ENCODE peak calls at places on chromosomes 16 and 17, in four cellular contexts. W is fibroblast of the aortic adventitia, J is A549, O is iPS DF 6.9. R is an unnamed sample.

GRCh38 chr17:4090898-4091297 is 51.9 kb downstream of the ZZEF1 start:
- DNase-seq in W (peak), J (no peak), O (no peak), R (no peak)

GRCh38 chr17:17749025-17749772 is 67.9 kb downstream of the RAI1 start:
- DNase-seq in W (no peak), J (no peak), O (no peak), R (no peak)

GRCh38 chr17:51948128-51948527 is 210.4 kb downstream of the CA10 start:
- DNase-seq in W (no peak), J (no peak), O (no peak), R (no peak)

GRCh38 chr16:87411375-87412271 is 19.5 kb downstream of the MAP1LC3B start:
- DNase-seq in W (no peak), J (no peak), O (no peak), R (no peak)

GRCh38 chr16:12417830-12418229 is 385.9 kb downstream of the CPPED1 start:
- DNase-seq in W (no peak), J (no peak), O (no peak), R (no peak)

GRCh38 chr16:23650674-23651073 is 9.4 kb downstream of the DCTN5 start:
- DNase-seq in W (no peak), J (no peak), O (no peak), R (no peak)

GRCh38 chr17:64001763-64002529 is 3.8 kb downstream of the PRR29 start:
- DNase-seq in W (peak), J (no peak), O (no peak), R (peak)

GRCh38 chr17:17254026-17254425 is 17.1 kb upstream of the FLCN start:
- DNase-seq in W (no peak), J (no peak), O (no peak), R (no peak)

GRCh38 chr17:3802461-3803307 is 1.7 kb upstream of the ITGAE start:
- DNase-seq in W (peak), J (no peak), O (no peak), R (no peak)

GRCh38 chr16:69922200-69922599 is 28.9 kb upstream of the CLEC18A start:
- DNase-seq in W (no peak), J (no peak), O (no peak), R (no peak)

GRCh38 chr16:11105038-11105903 is 150.7 kb downstream of the SOCS1 start:
- DNase-seq in W (peak), J (no peak), O (no peak), R (no peak)

GRCh38 chr17:65173284-65173793 is 36.2 kb downstream of the RGS9 start:
- DNase-seq in W (peak), J (peak), O (no peak), R (no peak)

DNA sequence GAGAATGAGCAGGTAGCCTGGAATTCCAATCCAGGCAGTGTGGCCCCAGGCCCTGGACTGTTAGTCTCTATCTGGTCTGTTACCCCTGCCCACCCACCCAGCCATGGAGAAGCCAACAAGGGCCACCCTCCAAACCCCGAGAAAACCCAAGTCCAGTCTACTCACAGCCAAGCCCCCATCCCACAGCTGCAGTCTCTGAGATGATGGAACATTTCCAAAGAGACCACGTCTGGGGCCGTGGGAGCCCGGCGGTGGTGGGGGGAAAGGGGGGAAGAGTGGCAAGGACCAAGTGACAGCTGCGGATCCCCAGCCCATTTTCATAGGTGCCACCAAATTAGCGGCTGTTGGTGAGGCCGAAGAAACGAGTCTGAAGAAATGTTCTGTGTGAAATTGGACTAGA is 53.6 kb downstream of the RBFOX3 start:
- DNase-seq in W (no peak), J (no peak), O (no peak), R (peak)
- H3K4me3 ChIP-seq in W (no peak), J (no peak), O (no peak), R (no peak)

GRCh38 chr16:53042235-53042645 is 10.5 kb downstream of the CHD9NB start:
- DNase-seq in W (no peak), J (no peak), O (no peak), R (no peak)
- H3K4me3 ChIP-seq in W (no peak), J (no peak), O (no peak), R (no peak)

DNA sequence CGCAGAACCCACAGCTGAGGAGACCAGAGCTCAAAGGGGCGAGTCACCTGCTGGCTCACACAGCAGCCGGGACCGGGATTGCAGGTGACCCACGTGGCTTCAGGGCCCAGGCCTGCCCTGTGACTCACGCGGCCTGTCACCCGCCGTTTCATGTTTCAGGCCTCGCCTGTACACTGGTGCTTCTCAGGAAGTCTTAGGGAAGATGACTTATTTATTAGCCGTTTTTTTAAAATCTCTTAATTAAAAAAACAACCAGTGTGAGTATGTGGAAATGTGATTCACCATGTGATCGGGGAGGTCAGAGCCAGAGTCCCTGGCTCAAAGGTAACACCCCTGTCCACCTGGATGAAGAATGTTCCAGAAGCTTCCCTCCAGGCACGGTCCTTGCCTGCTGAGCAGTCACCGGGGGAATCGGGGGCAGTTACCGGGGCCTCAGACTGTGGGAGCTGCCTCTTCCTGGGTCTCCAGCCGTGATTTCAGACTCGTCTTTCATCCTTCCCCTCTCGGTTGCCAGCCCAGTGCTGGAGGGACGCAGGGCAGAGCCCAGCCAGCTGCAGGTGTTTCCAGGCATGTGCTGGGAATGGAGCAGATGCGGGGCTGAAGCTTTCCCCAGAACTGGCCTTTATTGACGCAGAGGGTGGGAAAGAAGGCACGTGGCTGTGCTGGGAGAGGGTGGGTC is 49.3 kb downstream of the CMIP start:
- DNase-seq in W (peak), J (peak), O (no peak), R (no peak)
- H3K4me3 ChIP-seq in W (no peak), J (no peak), O (no peak), R (no peak)

GRCh38 chr16:4612474-4612931 is 2.2 kb downstream of the UBALD1 start:
- DNase-seq in W (no peak), J (peak), O (no peak), R (no peak)
- H3K4me3 ChIP-seq in W (peak), J (no peak), O (no peak), R (no peak)

GRCh38 chr16:84086357-84086756 is 30.4 kb downstream of the MBTPS1 start:
- DNase-seq in W (no peak), J (no peak), O (no peak), R (no peak)

GRCh38 chr16:84090212-84090611 is 26.5 kb downstream of the MBTPS1 start:
- DNase-seq in W (no peak), J (no peak), O (no peak), R (no peak)

GRCh38 chr16:84087461-84088151 is 29.1 kb downstream of the MBTPS1 start:
- DNase-seq in W (no peak), J (no peak), O (no peak), R (no peak)

GRCh38 chr16:84086996-84087395 is 29.7 kb downstream of the MBTPS1 start:
- DNase-seq in W (no peak), J (no peak), O (no peak), R (no peak)

GRCh38 chr16:84088695-84089395 is 27.9 kb downstream of the MBTPS1 start:
- DNase-seq in W (no peak), J (no peak), O (no peak), R (no peak)
- H3K4me3 ChIP-seq in W (no peak), J (no peak), O (no peak), R (no peak)

DNA sequence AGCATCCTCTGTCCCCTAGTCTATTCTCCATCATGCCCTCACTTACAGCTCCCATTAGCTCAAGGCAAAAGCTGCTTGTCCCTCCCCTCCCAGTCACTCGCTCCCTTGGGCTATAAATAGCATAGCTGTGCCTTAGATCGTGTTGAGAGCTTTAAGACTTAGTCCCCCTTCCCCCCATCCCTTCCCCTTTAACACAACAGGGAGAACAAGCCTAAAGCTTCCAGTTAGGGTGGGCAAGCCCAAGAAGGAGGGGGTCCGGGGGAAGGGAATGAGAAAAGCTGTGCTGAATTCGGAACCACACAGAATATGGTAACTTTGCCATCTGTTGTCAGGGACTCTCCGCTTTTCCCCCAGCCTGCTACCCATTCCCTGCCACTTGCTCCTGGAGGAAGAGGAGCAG is 4.9 kb upstream of the HIGD1B start:
- DNase-seq in W (no peak), J (no peak), O (no peak), R (no peak)
- H3K4me3 ChIP-seq in W (no peak), J (no peak), O (no peak), R (no peak)

DNA sequence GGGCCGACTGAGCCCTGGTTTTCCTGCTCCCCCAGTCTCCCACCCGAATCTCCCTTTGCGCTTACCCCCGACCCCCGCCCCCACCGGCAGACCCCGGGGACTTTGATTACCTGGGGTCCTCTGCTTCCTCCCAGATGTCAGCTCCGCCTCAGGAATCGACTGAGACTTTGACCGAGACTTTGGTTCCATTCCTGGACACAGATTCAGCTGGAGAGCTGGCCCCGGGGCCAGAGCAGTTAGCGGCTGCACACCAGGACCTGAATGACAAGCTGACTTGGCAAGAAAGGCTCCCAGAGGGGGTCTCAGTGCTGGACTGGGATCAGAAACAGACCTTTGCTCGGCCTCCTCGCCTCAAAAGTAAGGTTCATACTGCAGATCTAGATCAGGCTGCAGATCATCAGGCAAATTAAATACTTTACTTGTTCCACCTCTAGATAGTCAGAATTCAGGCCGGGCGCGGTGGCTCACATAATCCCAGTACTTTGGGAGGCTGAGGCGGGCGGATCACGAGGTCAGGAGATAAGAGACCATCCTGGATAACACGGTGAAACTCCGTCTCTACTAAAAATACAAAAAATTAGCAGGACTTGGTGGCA is 60.3 kb upstream of the FBXO47 start:
- DNase-seq in W (no peak), J (no peak), O (no peak), R (no peak)
- H3K4me3 ChIP-seq in W (peak), J (peak), O (peak), R (peak)

GRCh38 chr17:38886643-38887010 is 16.8 kb downstream of the LASP1 start:
- DNase-seq in W (no peak), J (no peak), O (no peak), R (no peak)
- H3K4me3 ChIP-seq in W (no peak), J (no peak), O (no peak), R (no peak)

GRCh38 chr17:8799851-8800212 is 667 bp upstream of the MFSD6L start:
- DNase-seq in W (no peak), J (no peak), O (no peak), R (no peak)
- H3K4me3 ChIP-seq in W (no peak), J (no peak), O (no peak), R (no peak)

R was measured in lower lobe of right lung.